ENCODE peak calls at places on chromosomes 12 and 14, in seven cellular contexts. One of them, this sample, is unnamed. For H3K36me3, the result is how much of the 10 kb centered on the place peaks cover.

GRCh38 chr14:64766430-64767151 is 62.4 kb downstream of the PLEKHG3 start:
- DNase-seq in HCT116: no peak
- DNase-seq in GM23248: no peak
- DNase-seq in PC-3: peak
- DNase-seq in mesendoderm: peak
- DNase-seq in colonic mucosa: no peak
- DNase-seq in MM.1S: no peak
- DNase-seq in this sample: no peak

GRCh38 chr12:106142591-106143261 is 4.0 kb upstream of the NUAK1 start:
- DNase-seq in HCT116: no peak
- DNase-seq in GM23248: no peak
- DNase-seq in PC-3: no peak
- DNase-seq in mesendoderm: no peak
- DNase-seq in colonic mucosa: no peak
- DNase-seq in MM.1S: no peak
- DNase-seq in this sample: no peak

GRCh38 chr12:48961801-48962200 is 4.5 kb upstream of the ARF3 start:
- DNase-seq in HCT116: no peak
- DNase-seq in GM23248: peak
- DNase-seq in PC-3: peak
- DNase-seq in mesendoderm: no peak
- DNase-seq in colonic mucosa: no peak
- DNase-seq in MM.1S: no peak
- DNase-seq in this sample: no peak

GRCh38 chr12:106135075-106135474 is 3.7 kb downstream of the NUAK1 start:
- DNase-seq in HCT116: no peak
- DNase-seq in GM23248: no peak
- DNase-seq in PC-3: peak
- DNase-seq in mesendoderm: no peak
- DNase-seq in colonic mucosa: no peak
- DNase-seq in MM.1S: no peak
- DNase-seq in this sample: peak

GRCh38 chr12:97308576-97309198 is 153.9 kb upstream of the RMST start:
- DNase-seq in HCT116: peak
- DNase-seq in GM23248: peak
- DNase-seq in PC-3: peak
- DNase-seq in mesendoderm: peak
- DNase-seq in colonic mucosa: no peak
- DNase-seq in MM.1S: peak
- DNase-seq in this sample: peak

GRCh38 chr14:44898547-44898946 is 63.2 kb downstream of the KLHL28 start:
- DNase-seq in HCT116: no peak
- DNase-seq in GM23248: peak
- DNase-seq in PC-3: peak
- DNase-seq in mesendoderm: no peak
- DNase-seq in colonic mucosa: no peak
- DNase-seq in MM.1S: no peak
- DNase-seq in this sample: peak

GRCh38 chr12:131102493-131102931 is 148.8 kb downstream of the ADGRD1 start:
- DNase-seq in HCT116: no peak
- DNase-seq in GM23248: no peak
- DNase-seq in PC-3: no peak
- DNase-seq in mesendoderm: no peak
- DNase-seq in colonic mucosa: no peak
- DNase-seq in MM.1S: no peak
- DNase-seq in this sample: no peak

GRCh38 chr14:24065408-24065807 is 6.0 kb upstream of the CPNE6 start:
- DNase-seq in HCT116: no peak
- DNase-seq in GM23248: no peak
- DNase-seq in PC-3: no peak
- DNase-seq in mesendoderm: no peak
- DNase-seq in colonic mucosa: no peak
- DNase-seq in MM.1S: no peak
- DNase-seq in this sample: no peak

GRCh38 chr12:26150737-26151450 is 26.1 kb upstream of the BHLHE41 start:
- DNase-seq in HCT116: no peak
- DNase-seq in GM23248: peak
- DNase-seq in PC-3: no peak
- DNase-seq in mesendoderm: no peak
- DNase-seq in colonic mucosa: no peak
- DNase-seq in MM.1S: no peak
- DNase-seq in this sample: peak

GRCh38 chr12:106073179-106073578 is 65.6 kb downstream of the NUAK1 start:
- DNase-seq in HCT116: no peak
- DNase-seq in GM23248: no peak
- DNase-seq in PC-3: no peak
- DNase-seq in mesendoderm: no peak
- DNase-seq in colonic mucosa: no peak
- DNase-seq in MM.1S: no peak
- DNase-seq in this sample: no peak

GRCh38 chr12:25495336-25496097 is 57.6 kb downstream of the LMNTD1 start:
- DNase-seq in HCT116: no peak
- DNase-seq in GM23248: peak
- DNase-seq in PC-3: peak
- DNase-seq in mesendoderm: peak
- DNase-seq in colonic mucosa: no peak
- DNase-seq in MM.1S: no peak
- DNase-seq in this sample: peak

DNA sequence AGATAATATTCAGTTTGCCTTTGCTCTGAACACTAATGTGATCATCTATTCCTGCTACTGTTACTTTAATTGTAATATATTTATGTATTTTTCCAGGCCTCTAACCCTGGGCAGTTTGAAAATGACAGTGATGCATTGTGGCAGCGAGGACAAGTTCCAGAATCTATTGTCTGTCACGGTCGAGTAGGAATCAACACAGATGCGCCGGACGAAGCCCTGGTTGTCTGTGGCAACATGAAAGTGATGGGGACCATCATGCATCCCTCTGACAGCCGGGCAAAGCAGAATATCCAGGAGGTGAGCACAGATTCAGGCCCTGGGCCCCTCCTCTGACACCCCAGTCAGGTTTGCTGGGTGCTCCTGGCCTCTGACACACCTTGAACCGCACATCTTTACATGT is 78.5 kb downstream of the MYRFL start:
- DNase-seq in HCT116: no peak
- DNase-seq in GM23248: no peak
- DNase-seq in PC-3: no peak
- DNase-seq in mesendoderm: no peak
- DNase-seq in colonic mucosa: no peak
- DNase-seq in MM.1S: no peak
- DNase-seq in this sample: no peak
- H3K9ac ChIP-seq in HCT116: no peak
- H3K9ac ChIP-seq in GM23248: no peak
- H3K9ac ChIP-seq in PC-3: no peak
- H3K9ac ChIP-seq in mesendoderm: no peak
- H3K9ac ChIP-seq in colonic mucosa: no peak
- H3K9ac ChIP-seq in MM.1S: no peak
- H3K9ac ChIP-seq in this sample: no peak

GRCh38 chr12:53101266-53101665 is 2.0 kb upstream of the SOAT2 start:
- DNase-seq in HCT116: no peak
- DNase-seq in GM23248: no peak
- DNase-seq in PC-3: no peak
- DNase-seq in mesendoderm: no peak
- DNase-seq in colonic mucosa: peak
- DNase-seq in MM.1S: no peak
- DNase-seq in this sample: no peak

GRCh38 chr12:53101931-53102781 is 1.1 kb upstream of the SOAT2 start:
- DNase-seq in HCT116: no peak
- DNase-seq in GM23248: no peak
- DNase-seq in PC-3: no peak
- DNase-seq in mesendoderm: no peak
- DNase-seq in colonic mucosa: peak
- DNase-seq in MM.1S: peak
- DNase-seq in this sample: no peak

GRCh38 chr12:53098982-53099651 is 1.6 kb downstream of the IGFBP6 start:
- DNase-seq in HCT116: peak
- DNase-seq in GM23248: peak
- DNase-seq in PC-3: peak
- DNase-seq in mesendoderm: peak
- DNase-seq in colonic mucosa: peak
- DNase-seq in MM.1S: peak
- DNase-seq in this sample: peak

GRCh38 chr12:53098354-53098981 is 1.0 kb downstream of the IGFBP6 start:
- DNase-seq in HCT116: peak
- DNase-seq in GM23248: peak
- DNase-seq in PC-3: peak
- DNase-seq in mesendoderm: peak
- DNase-seq in colonic mucosa: peak
- DNase-seq in MM.1S: peak
- DNase-seq in this sample: peak

GRCh38 chr12:53100466-53101151 is 2.7 kb upstream of the SOAT2 start:
- DNase-seq in HCT116: no peak
- DNase-seq in GM23248: no peak
- DNase-seq in PC-3: peak
- DNase-seq in mesendoderm: no peak
- DNase-seq in colonic mucosa: peak
- DNase-seq in MM.1S: no peak
- DNase-seq in this sample: no peak
- H3K36me3 ChIP-seq in HCT116: under half
- H3K36me3 ChIP-seq in GM23248: under half
- H3K36me3 ChIP-seq in PC-3: under half
- H3K36me3 ChIP-seq in mesendoderm: under half
- H3K36me3 ChIP-seq in colonic mucosa: under half
- H3K36me3 ChIP-seq in MM.1S: under half
- H3K36me3 ChIP-seq in this sample: under half

DNA sequence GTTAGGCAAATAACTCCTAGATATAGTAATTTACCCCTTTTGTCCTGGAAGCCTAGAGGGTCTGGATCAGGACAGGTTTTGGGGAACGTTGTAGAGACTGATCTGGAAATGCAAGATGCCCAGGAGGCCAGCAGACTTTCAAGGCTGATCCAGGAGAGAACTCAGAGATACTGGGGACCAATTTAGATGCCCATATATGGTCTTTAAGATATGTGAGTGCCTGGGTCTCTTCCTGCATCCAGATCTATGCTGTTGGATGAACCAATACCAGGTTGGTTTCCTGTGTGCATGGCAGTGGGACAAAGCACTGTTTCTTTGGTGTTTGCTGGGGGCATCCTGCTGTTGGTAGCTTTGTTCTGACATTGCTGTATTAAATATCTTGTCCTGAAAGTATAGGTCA is 5.4 kb downstream of the ERG28 start:
- DNase-seq in HCT116: no peak
- DNase-seq in GM23248: no peak
- DNase-seq in PC-3: no peak
- DNase-seq in mesendoderm: no peak
- DNase-seq in colonic mucosa: no peak
- DNase-seq in MM.1S: no peak
- DNase-seq in this sample: no peak
- H3K4me3 ChIP-seq in HCT116: no peak
- H3K4me3 ChIP-seq in GM23248: no peak
- H3K4me3 ChIP-seq in PC-3: no peak
- H3K4me3 ChIP-seq in mesendoderm: no peak
- H3K4me3 ChIP-seq in colonic mucosa: no peak
- H3K4me3 ChIP-seq in MM.1S: no peak
- H3K4me3 ChIP-seq in this sample: no peak

GRCh38 chr12:6603095-6603567 is 4.0 kb downstream of the CHD4 start:
- DNase-seq in HCT116: no peak
- DNase-seq in GM23248: peak
- DNase-seq in PC-3: no peak
- DNase-seq in mesendoderm: peak
- DNase-seq in colonic mucosa: peak
- DNase-seq in MM.1S: peak
- DNase-seq in this sample: peak
- H3K9ac ChIP-seq in HCT116: no peak
- H3K9ac ChIP-seq in GM23248: peak
- H3K9ac ChIP-seq in PC-3: no peak
- H3K9ac ChIP-seq in mesendoderm: peak
- H3K9ac ChIP-seq in colonic mucosa: no peak
- H3K9ac ChIP-seq in MM.1S: peak
- H3K9ac ChIP-seq in this sample: peak

DNA sequence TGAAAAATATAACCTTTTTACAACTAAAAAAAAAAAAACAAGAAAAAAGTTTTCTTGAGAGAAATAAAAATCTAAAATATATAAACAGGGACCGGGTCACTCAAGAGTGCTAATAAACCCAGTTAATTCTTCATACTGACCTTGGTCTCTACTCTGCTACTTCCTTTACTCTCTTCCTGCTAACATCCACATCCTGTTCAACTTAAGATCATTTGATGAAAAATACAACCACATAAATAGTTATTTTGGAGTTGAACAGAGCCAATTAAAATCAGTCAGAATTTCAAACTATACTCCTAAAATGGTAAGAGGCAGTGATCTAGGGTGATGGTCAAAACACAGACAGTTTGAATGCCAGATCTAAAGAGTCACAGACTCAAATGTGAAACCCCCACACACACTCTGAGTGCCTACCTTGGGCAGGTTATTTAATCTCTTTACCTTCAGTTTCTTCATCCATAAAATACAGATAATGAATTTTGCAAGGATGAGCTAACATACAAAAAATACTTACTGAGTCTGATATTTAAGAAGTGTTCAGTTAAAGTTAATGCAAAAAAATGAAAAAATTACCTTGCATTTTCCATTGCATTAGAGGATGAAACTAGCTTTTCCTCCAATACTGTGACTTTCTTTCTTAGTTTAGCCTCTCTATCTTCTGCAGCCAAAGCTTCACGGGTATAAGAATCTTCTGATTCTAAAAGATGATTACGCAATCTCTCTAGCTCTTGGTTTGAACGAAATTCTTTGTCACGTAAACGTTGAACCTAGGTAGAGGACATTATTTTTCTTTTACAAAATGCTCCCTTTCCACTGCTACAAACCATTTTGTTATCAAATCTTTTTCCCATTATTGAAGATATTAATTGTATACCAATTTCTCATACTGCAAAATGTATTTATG is 40.9 kb downstream of the TRIP11 start:
- DNase-seq in HCT116: no peak
- DNase-seq in GM23248: peak
- DNase-seq in PC-3: no peak
- DNase-seq in mesendoderm: no peak
- DNase-seq in colonic mucosa: no peak
- DNase-seq in MM.1S: no peak
- DNase-seq in this sample: no peak
- H3K36me3 ChIP-seq in HCT116: under half
- H3K36me3 ChIP-seq in GM23248: under half
- H3K36me3 ChIP-seq in PC-3: under half
- H3K36me3 ChIP-seq in mesendoderm: under half
- H3K36me3 ChIP-seq in colonic mucosa: under half
- H3K36me3 ChIP-seq in MM.1S: under half
- H3K36me3 ChIP-seq in this sample: under half

DNA sequence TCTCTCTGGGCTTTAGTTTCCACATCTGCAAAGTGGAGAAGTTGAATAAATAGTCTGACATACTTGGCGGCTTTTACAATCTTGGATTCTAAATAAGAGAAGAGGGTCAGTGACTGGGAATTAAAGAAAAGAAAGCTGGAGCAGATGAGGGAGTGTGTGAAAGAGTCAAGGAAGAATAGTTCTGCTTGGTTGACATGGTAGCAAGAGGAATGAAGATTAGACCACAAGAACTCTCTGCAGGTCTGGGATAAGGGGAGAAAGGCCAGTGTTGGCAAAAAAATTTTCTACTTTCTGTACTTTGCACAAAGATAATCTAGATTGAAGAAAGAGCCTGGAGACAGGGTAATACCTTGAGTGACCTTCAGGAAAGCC is 5.9 kb downstream of the ITGB7 start:
- DNase-seq in HCT116: no peak
- DNase-seq in GM23248: no peak
- DNase-seq in PC-3: no peak
- DNase-seq in mesendoderm: no peak
- DNase-seq in colonic mucosa: no peak
- DNase-seq in MM.1S: no peak
- DNase-seq in this sample: peak
- H3K4me3 ChIP-seq in HCT116: no peak
- H3K4me3 ChIP-seq in GM23248: no peak
- H3K4me3 ChIP-seq in PC-3: no peak
- H3K4me3 ChIP-seq in mesendoderm: no peak
- H3K4me3 ChIP-seq in colonic mucosa: no peak
- H3K4me3 ChIP-seq in MM.1S: peak
- H3K4me3 ChIP-seq in this sample: no peak

This sample was measured in adipocyte.